ENCODE peak calls at places on chromosomes 6 and 20, in nine cellular contexts. B is HCT116, Z is GM23248, N is PC-3, I is OCI-LY7, Y is SK-N-SH, H is neural progenitor cell, G is GM23338, J is MM.1S. A is an unnamed sample.
A peak's percentile ranks its signal among the peaks of the same experiment; 100 is the strongest.

GRCh38 chr6:104184036-104184435 is 675.7 kb downstream of the HACE1 start:
- DNase-seq in B (no peak), Z (no peak), N (no peak), I (no peak), Y (no peak), H (no peak), G (no peak), J (no peak), A (no peak)

GRCh38 chr6:33080127-33081089 is 4.6 kb downstream of the HLA-DPB1 start:
- DNase-seq in B (no peak), Z (peak; percentile 72), N (no peak), I (no peak), Y (peak; percentile 52), H (peak; percentile 83), G (peak; percentile 88), J (no peak), A (peak; percentile 82)

GRCh38 chr6:81759782-81760181 is 7.3 kb upstream of the TENT5A start:
- DNase-seq in B (no peak), Z (no peak), N (no peak), I (no peak), Y (no peak), H (no peak), G (no peak), J (no peak), A (no peak)

GRCh38 chr6:16754864-16755263 is 6.4 kb downstream of the ATXN1 start:
- DNase-seq in B (no peak), Z (no peak), N (peak; percentile 87), I (no peak), Y (no peak), H (no peak), G (no peak), J (no peak), A (peak; percentile 66)

GRCh38 chr20:44632103-44632752 is 19.3 kb downstream of the ADA start:
- DNase-seq in B (no peak), Z (no peak), N (no peak), I (no peak), Y (no peak), H (no peak), G (no peak), J (no peak), A (no peak)

GRCh38 chr20:57613481-57613921 is 6.7 kb downstream of the ZBP1 start:
- DNase-seq in B (no peak), Z (no peak), N (no peak), I (no peak), Y (no peak), H (no peak), G (no peak), J (no peak), A (no peak)

GRCh38 chr6:69722683-69723082 is 74.1 kb downstream of the LMBRD1 start:
- DNase-seq in B (no peak), Z (no peak), N (no peak), I (no peak), Y (no peak), H (no peak), G (no peak), J (no peak), A (no peak)

GRCh38 chr6:142293121-142293520 is 8.7 kb upstream of the ADGRG6 start:
- DNase-seq in B (no peak), Z (no peak), N (no peak), I (no peak), Y (no peak), H (no peak), G (no peak), J (no peak), A (no peak)

GRCh38 chr6:6725120-6725833 is 136.8 kb downstream of the LY86 start:
- DNase-seq in B (no peak), Z (no peak), N (no peak), I (no peak), Y (no peak), H (peak; percentile 46), G (peak; percentile 72), J (no peak), A (no peak)

GRCh38 chr6:46549155-46549554 is 57.9 kb upstream of the RCAN2 start:
- DNase-seq in B (no peak), Z (no peak), N (no peak), I (no peak), Y (no peak), H (no peak), G (no peak), J (no peak), A (no peak)

GRCh38 chr6:14026831-14027539 is 90.6 kb upstream of the CD83 start:
- DNase-seq in B (no peak), Z (no peak), N (no peak), I (no peak), Y (no peak), H (no peak), G (no peak), J (no peak), A (no peak)

GRCh38 chr6:17820055-17820454 is 113.3 kb upstream of the NUP153 start:
- DNase-seq in B (no peak), Z (no peak), N (peak; percentile 14), I (no peak), Y (no peak), H (no peak), G (peak; percentile 39), J (no peak), A (no peak)

GRCh38 chr6:102204336-102204735 is 810.8 kb downstream of the GRIK2 start:
- DNase-seq in B (no peak), Z (no peak), N (no peak), I (no peak), Y (no peak), H (no peak), G (no peak), J (no peak), A (no peak)

GRCh38 chr20:48456361-48457184 is 371.2 kb downstream of the PREX1 start:
- DNase-seq in B (no peak), Z (no peak), N (no peak), I (no peak), Y (no peak), H (peak; percentile 86), G (no peak), J (no peak), A (no peak)

DNA sequence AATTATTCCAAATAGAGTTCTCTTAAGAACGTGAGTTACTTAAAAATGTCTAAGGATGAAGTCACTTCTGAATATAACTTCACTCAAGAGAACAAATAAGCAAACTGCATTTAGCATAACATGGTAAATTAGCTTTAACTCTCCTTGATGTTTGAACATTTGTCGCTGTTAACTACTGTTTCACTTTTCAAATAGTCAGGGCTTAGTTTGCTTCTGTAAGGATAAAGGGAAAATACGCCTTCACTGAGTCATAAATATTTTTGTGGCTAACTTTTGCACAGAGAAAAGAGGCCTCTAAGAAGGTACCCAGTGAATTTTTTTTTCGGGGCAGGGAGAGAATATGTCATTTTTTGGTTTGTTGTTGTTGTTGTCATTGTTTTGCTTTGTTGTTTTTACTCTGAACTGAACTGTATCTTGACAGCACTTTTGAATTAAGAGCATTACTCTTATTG is 8.1 kb downstream of the PTPN1 start:
- DNase-seq in B (no peak), Z (peak; percentile 72), N (peak; percentile 51), I (no peak), Y (no peak), H (no peak), G (no peak), J (no peak), A (no peak)
- H4K20me1 ChIP-seq in B (peaks cover 5% of the 10 kb centered on the region), Z (no peaks in the 10 kb centered on the region), N (peaks cover 30% of the 10 kb centered on the region), I (peaks cover 69% of the 10 kb centered on the region), Y (peaks cover 64% of the 10 kb centered on the region), H (peaks cover 65% of the 10 kb centered on the region), G (peaks cover 24% of the 10 kb centered on the region), J (peaks cover 6% of the 10 kb centered on the region), A (peaks cover 87% of the 10 kb centered on the region)

GRCh38 chr6:109869398-109870165 is 108.5 kb upstream of the GPR6 start:
- DNase-seq in B (no peak), Z (peak; percentile 15), N (no peak), I (no peak), Y (no peak), H (no peak), G (no peak), J (no peak), A (peak; percentile 45)

GRCh38 chr6:109867009-109867969 is 110.8 kb upstream of the GPR6 start:
- DNase-seq in B (no peak), Z (peak; percentile 10), N (no peak), I (no peak), Y (no peak), H (no peak), G (no peak), J (no peak), A (peak; percentile 82)

GRCh38 chr6:109864050-109864449 is 114.1 kb upstream of the GPR6 start:
- DNase-seq in B (no peak), Z (no peak), N (no peak), I (no peak), Y (no peak), H (no peak), G (no peak), J (no peak), A (no peak)

GRCh38 chr6:109867970-109868358 is 110.1 kb upstream of the GPR6 start:
- DNase-seq in B (no peak), Z (no peak), N (peak; percentile 13), I (no peak), Y (no peak), H (no peak), G (no peak), J (no peak), A (peak; percentile 28)

DNA sequence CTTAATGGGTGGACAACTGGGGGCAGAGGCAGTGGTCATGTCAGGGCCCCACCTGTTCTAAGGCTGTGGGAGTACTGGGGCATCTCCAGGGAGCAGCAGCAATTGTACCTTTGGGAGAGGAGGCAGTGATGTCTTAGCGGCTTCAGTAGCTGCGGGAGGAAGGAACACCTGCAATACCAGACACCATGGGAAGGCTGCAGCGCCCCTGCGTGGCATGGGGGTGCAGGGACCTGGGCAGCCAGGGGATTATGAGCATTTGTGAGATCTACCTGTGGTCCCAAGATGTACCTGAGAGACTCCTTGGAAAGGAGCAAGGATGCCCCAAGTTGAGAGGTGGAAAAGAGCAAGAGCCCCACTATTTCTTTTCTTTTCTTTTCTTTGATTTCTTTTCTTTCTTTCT is 112.1 kb upstream of the GPR6 start:
- DNase-seq in B (no peak), Z (no peak), N (no peak), I (no peak), Y (no peak), H (no peak), G (peak; percentile 60), J (no peak), A (no peak)
- TF ChIP-seq EZH2phosphoT487 in B (no peak), Z (no peak), N (no peak), I (no peak), Y (no peak), H (no peak), G (no peak), J (no peak), A (no peak)

GRCh38 chr6:169984181-169985120 is 233.0 kb downstream of the ERMARD start:
- DNase-seq in B (no peak), Z (no peak), N (no peak), I (no peak), Y (no peak), H (no peak), G (no peak), J (no peak), A (no peak)
- H4K20me1 ChIP-seq in B (no peaks in the 10 kb centered on the region), Z (no peaks in the 10 kb centered on the region), N (no peaks in the 10 kb centered on the region), I (no peaks in the 10 kb centered on the region), Y (no peaks in the 10 kb centered on the region), H (no peaks in the 10 kb centered on the region), G (no peaks in the 10 kb centered on the region), J (no peaks in the 10 kb centered on the region), A (no peaks in the 10 kb centered on the region)

DNA sequence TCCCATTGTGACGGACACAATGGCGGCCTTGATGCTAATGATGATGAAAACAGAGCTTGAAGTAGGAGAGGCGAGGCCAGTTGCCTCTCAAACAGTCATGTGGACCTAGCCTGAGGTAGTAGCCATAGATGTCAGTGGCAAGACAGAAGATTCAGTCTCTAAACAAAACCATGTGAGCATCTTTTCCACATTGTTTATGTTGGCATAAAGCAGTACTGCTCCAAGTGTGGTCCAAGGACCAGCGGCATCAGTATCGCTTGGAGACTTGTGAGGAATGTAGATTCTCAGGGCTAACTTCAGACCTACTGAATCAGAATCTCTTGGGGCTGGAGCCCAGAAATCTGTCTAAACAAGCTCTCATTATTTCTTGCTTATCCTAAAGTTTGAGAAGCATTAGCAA is 312.8 kb upstream of the JAG1 start:
- DNase-seq in B (no peak), Z (no peak), N (no peak), I (no peak), Y (no peak), H (peak; percentile 8), G (no peak), J (no peak), A (no peak)
- TF ChIP-seq EZH2phosphoT487 in B (no peak), Z (no peak), N (no peak), I (no peak), Y (no peak), H (no peak), G (no peak), J (no peak), A (no peak)